ENCODE peak calls at places on chromosomes 16 and 17, in five cellular contexts. One of them, this sample, is unnamed.
A peak's percentile ranks its signal among the peaks of the same experiment; 100 is the strongest.

GRCh38 chr17:65099941-65100315 is 37.2 kb upstream of the RGS9 start:
- DNase-seq in nephron progenitor cell: no peak
- DNase-seq in NCI-H226: peak; percentile 87
- DNase-seq in AG10803: peak; percentile 54
- DNase-seq in fibroblast of the aortic adventitia: peak; percentile 85
- DNase-seq in this sample: peak; percentile 97

GRCh38 chr17:57955183-57955952 is at the start of gene CUEDC1:
- DNase-seq in nephron progenitor cell: peak; percentile 90
- DNase-seq in NCI-H226: peak; percentile 55
- DNase-seq in AG10803: peak; percentile 64
- DNase-seq in fibroblast of the aortic adventitia: peak; percentile 44
- DNase-seq in this sample: peak; percentile 69

GRCh38 chr16:7513429-7513828 is 180.8 kb downstream of the RBFOX1 start:
- DNase-seq in nephron progenitor cell: no peak
- DNase-seq in NCI-H226: no peak
- DNase-seq in AG10803: no peak
- DNase-seq in fibroblast of the aortic adventitia: no peak
- DNase-seq in this sample: peak; percentile 2

GRCh38 chr17:21318439-21318838 is 33.9 kb downstream of the MAP2K3 start:
- DNase-seq in nephron progenitor cell: peak; percentile 30
- DNase-seq in NCI-H226: no peak
- DNase-seq in AG10803: no peak
- DNase-seq in fibroblast of the aortic adventitia: no peak
- DNase-seq in this sample: no peak

GRCh38 chr17:48577330-48577945 is 712 bp downstream of the HOXB4 start:
- DNase-seq in nephron progenitor cell: peak; percentile 85
- DNase-seq in NCI-H226: peak; percentile 59
- DNase-seq in AG10803: peak; percentile 59
- DNase-seq in fibroblast of the aortic adventitia: peak; percentile 81
- DNase-seq in this sample: no peak

GRCh38 chr17:18261146-18261515 is 669 bp downstream of the MIEF2 start:
- DNase-seq in nephron progenitor cell: no peak
- DNase-seq in NCI-H226: peak; percentile 58
- DNase-seq in AG10803: peak; percentile 49
- DNase-seq in fibroblast of the aortic adventitia: peak; percentile 38
- DNase-seq in this sample: peak; percentile 69

GRCh38 chr17:27038676-27039075 is 255.2 kb upstream of the WSB1 start:
- DNase-seq in nephron progenitor cell: no peak
- DNase-seq in NCI-H226: no peak
- DNase-seq in AG10803: no peak
- DNase-seq in fibroblast of the aortic adventitia: no peak
- DNase-seq in this sample: peak; percentile 40

GRCh38 chr17:40180694-40181093 is 3.4 kb downstream of the RAPGEFL1 start:
- DNase-seq in nephron progenitor cell: no peak
- DNase-seq in NCI-H226: no peak
- DNase-seq in AG10803: no peak
- DNase-seq in fibroblast of the aortic adventitia: no peak
- DNase-seq in this sample: no peak

GRCh38 chr17:37521821-37522220 is 32.1 kb downstream of the DUSP14 start:
- DNase-seq in nephron progenitor cell: no peak
- DNase-seq in NCI-H226: no peak
- DNase-seq in AG10803: no peak
- DNase-seq in fibroblast of the aortic adventitia: no peak
- DNase-seq in this sample: no peak

GRCh38 chr16:84495506-84495905 is 9.0 kb downstream of the MEAK7 start:
- DNase-seq in nephron progenitor cell: no peak
- DNase-seq in NCI-H226: no peak
- DNase-seq in AG10803: no peak
- DNase-seq in fibroblast of the aortic adventitia: no peak
- DNase-seq in this sample: no peak